ENCODE peak calls at places on chromosome 5, in ten cellular contexts. H, L, X, R, A, U, K, Q, N and P are unnamed samples.

GRCh38 chr5:175363300-175363699 is 80.7 kb downstream of the DRD1 start:
- DNase-seq in H (no peak), L (no peak), X (no peak), R (no peak), A (no peak), U (no peak), K (no peak), Q (no peak), N (no peak), P (no peak)

GRCh38 chr5:39712316-39713223 is 287.8 kb upstream of the DAB2 start:
- DNase-seq in H (no peak), L (no peak), X (no peak), R (no peak), A (no peak), U (no peak), K (no peak), Q (no peak), N (no peak), P (no peak)

GRCh38 chr5:106959447-106959846 is 711.3 kb downstream of the EFNA5 start:
- DNase-seq in H (no peak), L (no peak), X (no peak), R (no peak), A (no peak), U (peak; percentile 10), K (no peak), Q (no peak), N (no peak), P (no peak)

GRCh38 chr5:151699071-151699901 is 12.6 kb upstream of the SPARC start:
- DNase-seq in H (peak; percentile 98), L (no peak), X (no peak), R (no peak), A (no peak), U (peak; percentile 83), K (peak; percentile 51), Q (no peak), N (peak; percentile 75), P (peak; percentile 46)

GRCh38 chr5:134026521-134027202 is 21.9 kb upstream of the VDAC1 start:
- DNase-seq in H (peak; percentile 62), L (peak; percentile 80), X (no peak), R (peak; percentile 7), A (no peak), U (peak; percentile 72), K (no peak), Q (peak; percentile 69), N (peak; percentile 19), P (peak; percentile 46)

GRCh38 chr5:120684749-120685415 is 220.8 kb downstream of the PRR16 start:
- DNase-seq in H (peak; percentile 47), L (peak; percentile 31), X (no peak), R (no peak), A (no peak), U (no peak), K (no peak), Q (no peak), N (no peak), P (no peak)

GRCh38 chr5:54944364-54944763 is 41.0 kb downstream of the ESM1 start:
- DNase-seq in H (peak; percentile 59), L (no peak), X (peak; percentile 9), R (peak; percentile 11), A (no peak), U (peak; percentile 17), K (no peak), Q (peak; percentile 33), N (no peak), P (no peak)

GRCh38 chr5:32780508-32780919 is 69.4 kb downstream of the NPR3 start:
- DNase-seq in H (peak; percentile 11), L (no peak), X (no peak), R (no peak), A (no peak), U (no peak), K (no peak), Q (no peak), N (no peak), P (no peak)

GRCh38 chr5:72269411-72269780 is 50.6 kb downstream of the MRPS27 start:
- DNase-seq in H (no peak), L (no peak), X (no peak), R (no peak), A (no peak), U (no peak), K (no peak), Q (no peak), N (no peak), P (no peak)

GRCh38 chr5:139684881-139685749 is 37.0 kb downstream of the CXXC5 start:
- DNase-seq in H (no peak), L (no peak), X (no peak), R (no peak), A (no peak), U (no peak), K (no peak), Q (no peak), N (no peak), P (peak; percentile 92)

GRCh38 chr5:139681466-139681865 is 33.3 kb downstream of the CXXC5 start:
- DNase-seq in H (no peak), L (no peak), X (no peak), R (no peak), A (no peak), U (no peak), K (no peak), Q (no peak), N (no peak), P (no peak)

GRCh38 chr5:139684350-139684880 is 36.3 kb downstream of the CXXC5 start:
- DNase-seq in H (no peak), L (no peak), X (no peak), R (no peak), A (no peak), U (no peak), K (no peak), Q (no peak), N (no peak), P (no peak)

GRCh38 chr5:139682016-139682975 is 34.1 kb downstream of the CXXC5 start:
- DNase-seq in H (no peak), L (no peak), X (no peak), R (no peak), A (no peak), U (no peak), K (no peak), Q (no peak), N (no peak), P (no peak)

GRCh38 chr5:139683295-139684271 is 35.4 kb downstream of the CXXC5 start:
- DNase-seq in H (no peak), L (no peak), X (no peak), R (no peak), A (no peak), U (no peak), K (no peak), Q (no peak), N (no peak), P (no peak)
- H3K27ac ChIP-seq in H (no peak overlapping the region), L (peak overlapping the region; percentile 33), X (no peak overlapping the region), R (no peak overlapping the region), A (no peak overlapping the region), U (no peak overlapping the region), K (no peak overlapping the region), Q (no peak overlapping the region), N (peak overlapping the region; percentile 68), P (peak overlapping the region; percentile 98)

DNA sequence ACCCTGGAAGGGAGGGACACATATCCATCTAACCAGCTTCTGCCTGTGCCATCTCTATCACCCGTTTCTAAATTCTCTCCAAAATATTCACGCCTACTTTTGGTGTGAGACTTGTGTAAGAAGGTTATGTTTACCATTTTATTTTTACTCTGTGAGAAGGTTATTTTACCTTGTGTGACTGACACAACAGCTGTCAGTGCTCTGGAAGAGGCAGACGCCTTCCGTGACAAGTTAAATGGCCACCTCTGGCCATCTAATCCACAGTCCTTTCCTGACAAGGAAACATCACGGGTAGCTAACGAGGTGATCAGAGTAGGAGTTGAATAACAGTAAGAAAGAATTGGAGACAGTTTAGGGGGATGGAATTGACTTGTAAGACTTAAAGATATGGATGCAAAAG is 443.8 kb upstream of the PIK3R1 start:
- DNase-seq in H (no peak), L (no peak), X (no peak), R (no peak), A (no peak), U (no peak), K (no peak), Q (no peak), N (no peak), P (peak; percentile 54)
- H3K36me3 ChIP-seq in H (no peaks in the 10 kb centered on the region), L (no peaks in the 10 kb centered on the region), X (no peaks in the 10 kb centered on the region), R (no peaks in the 10 kb centered on the region), A (no peaks in the 10 kb centered on the region), U (no peaks in the 10 kb centered on the region), K (no peaks in the 10 kb centered on the region), Q (no peaks in the 10 kb centered on the region), N (no peaks in the 10 kb centered on the region), P (no peaks in the 10 kb centered on the region)

GRCh38 chr5:421901-422300 is 21.1 kb upstream of the EXOC3 start:
- DNase-seq in H (no peak), L (no peak), X (no peak), R (no peak), A (no peak), U (no peak), K (no peak), Q (no peak), N (no peak), P (no peak)

GRCh38 chr5:424259-425110 is 18.5 kb upstream of the EXOC3 start:
- DNase-seq in H (peak; percentile 59), L (no peak), X (no peak), R (no peak), A (no peak), U (no peak), K (no peak), Q (peak; percentile 42), N (no peak), P (no peak)

GRCh38 chr5:422323-423232 is 20.4 kb upstream of the EXOC3 start:
- DNase-seq in H (no peak), L (no peak), X (no peak), R (no peak), A (no peak), U (no peak), K (no peak), Q (no peak), N (no peak), P (no peak)

GRCh38 chr5:423233-423565 is 19.8 kb upstream of the EXOC3 start:
- DNase-seq in H (no peak), L (no peak), X (no peak), R (no peak), A (no peak), U (no peak), K (no peak), Q (no peak), N (no peak), P (no peak)

DNA sequence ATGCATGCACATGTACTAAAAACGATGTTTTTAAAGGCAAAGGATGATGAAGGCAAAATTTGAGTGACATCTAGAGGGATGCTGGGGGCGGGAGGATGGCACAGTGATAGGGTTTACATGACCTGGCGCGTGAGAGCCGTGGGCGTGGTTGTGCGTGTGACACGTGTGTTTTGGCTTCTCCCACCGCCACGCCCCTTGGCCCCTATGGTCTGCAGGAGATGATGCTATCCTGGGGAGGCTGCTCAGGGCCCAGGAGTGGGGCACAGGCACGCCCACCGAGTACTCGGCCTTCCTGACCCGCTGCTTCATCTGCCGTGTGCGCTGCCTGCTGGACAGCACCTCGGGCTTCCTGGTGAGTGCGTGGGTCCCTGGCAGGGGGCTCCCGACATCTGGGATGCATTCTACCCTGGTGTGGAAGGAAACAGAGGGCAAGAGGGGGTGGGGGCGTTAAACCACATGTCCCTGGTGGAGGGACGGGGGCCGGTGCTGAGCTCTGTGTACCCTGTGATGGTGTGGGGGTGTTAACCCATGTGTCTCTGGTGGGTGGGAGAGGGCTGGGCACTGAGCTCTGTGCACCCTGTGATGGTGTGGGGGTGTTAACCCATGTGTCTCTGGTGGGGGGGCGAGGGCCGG is 19.2 kb upstream of the EXOC3 start:
- DNase-seq in H (no peak), L (no peak), X (no peak), R (no peak), A (no peak), U (no peak), K (no peak), Q (no peak), N (no peak), P (no peak)
- H3K27ac ChIP-seq in H (no peak overlapping the region), L (no peak overlapping the region), X (no peak overlapping the region), R (no peak overlapping the region), A (no peak overlapping the region), U (no peak overlapping the region), K (no peak overlapping the region), Q (no peak overlapping the region), N (no peak overlapping the region), P (no peak overlapping the region)

GRCh38 chr5:112165399-112165798 is 253.7 kb downstream of the EPB41L4A start:
- DNase-seq in H (no peak), L (no peak), X (no peak), R (no peak), A (no peak), U (no peak), K (no peak), Q (no peak), N (no peak), P (no peak)
- H3K36me3 ChIP-seq in H (peaks cover 25% of the 10 kb centered on the region), L (peaks cover 62% of the 10 kb centered on the region), X (peaks cover 24% of the 10 kb centered on the region), R (peaks cover 18% of the 10 kb centered on the region), A (peaks cover 69% of the 10 kb centered on the region), U (peaks cover 24% of the 10 kb centered on the region), K (peaks cover 22% of the 10 kb centered on the region), Q (peaks cover 14% of the 10 kb centered on the region), N (peaks cover 46% of the 10 kb centered on the region), P (peaks cover 45% of the 10 kb centered on the region)